ENCODE peak calls at places on chromosomes 2 and 18, in ten cellular contexts. One of them, this sample, is unnamed.

GRCh38 chr2:212904646-212905045 is 246.8 kb downstream of the IKZF2 start:
- DNase-seq in H1: no peak
- DNase-seq in fibroblast of lung: no peak
- DNase-seq in stomach: no peak
- DNase-seq in chondrocyte: no peak
- DNase-seq in progenitor cell of endocrine pancreas: no peak
- DNase-seq in AG04450: no peak
- DNase-seq in breast epithelium: no peak
- DNase-seq in astrocyte: no peak
- DNase-seq in fibroblast of pulmonary artery: no peak
- DNase-seq in this sample: no peak

GRCh38 chr2:107235491-107236254 is 349.7 kb upstream of the ST6GAL2 start:
- DNase-seq in chondrocyte: no peak
- DNase-seq in H1: no peak
- DNase-seq in astrocyte: no peak
- DNase-seq in fibroblast of pulmonary artery: no peak
- DNase-seq in fibroblast of lung: no peak
- DNase-seq in progenitor cell of endocrine pancreas: no peak
- DNase-seq in AG04450: no peak
- DNase-seq in stomach: no peak
- DNase-seq in breast epithelium: no peak
- DNase-seq in this sample: no peak

GRCh38 chr2:177396630-177397460 is 4.3 kb downstream of the AGPS start:
- DNase-seq in H1: no peak
- DNase-seq in fibroblast of pulmonary artery: peak
- DNase-seq in progenitor cell of endocrine pancreas: no peak
- DNase-seq in stomach: no peak
- DNase-seq in astrocyte: peak
- DNase-seq in breast epithelium: peak
- DNase-seq in chondrocyte: no peak
- DNase-seq in AG04450: no peak
- DNase-seq in fibroblast of lung: peak
- DNase-seq in this sample: no peak

GRCh38 chr18:44107187-44107586 is 573.5 kb upstream of the SETBP1 start:
- DNase-seq in AG04450: no peak
- DNase-seq in chondrocyte: no peak
- DNase-seq in progenitor cell of endocrine pancreas: no peak
- DNase-seq in H1: no peak
- DNase-seq in fibroblast of lung: no peak
- DNase-seq in stomach: no peak
- DNase-seq in breast epithelium: no peak
- DNase-seq in fibroblast of pulmonary artery: peak
- DNase-seq in astrocyte: no peak
- DNase-seq in this sample: no peak

GRCh38 chr2:62467475-62468321 is 38.3 kb downstream of the TMEM17 start:
- DNase-seq in stomach: no peak
- DNase-seq in breast epithelium: no peak
- DNase-seq in AG04450: no peak
- DNase-seq in H1: no peak
- DNase-seq in astrocyte: no peak
- DNase-seq in progenitor cell of endocrine pancreas: no peak
- DNase-seq in fibroblast of lung: no peak
- DNase-seq in fibroblast of pulmonary artery: peak
- DNase-seq in chondrocyte: no peak
- DNase-seq in this sample: no peak

GRCh38 chr2:82694431-82694830 is 1764.6 kb downstream of the SUCLG1 start:
- DNase-seq in chondrocyte: no peak
- DNase-seq in H1: no peak
- DNase-seq in stomach: no peak
- DNase-seq in fibroblast of lung: no peak
- DNase-seq in astrocyte: no peak
- DNase-seq in fibroblast of pulmonary artery: peak
- DNase-seq in AG04450: no peak
- DNase-seq in progenitor cell of endocrine pancreas: no peak
- DNase-seq in breast epithelium: no peak
- DNase-seq in this sample: no peak

GRCh38 chr2:71718686-71719085 is 265.3 kb downstream of the DYSF start:
- DNase-seq in breast epithelium: no peak
- DNase-seq in fibroblast of pulmonary artery: no peak
- DNase-seq in H1: no peak
- DNase-seq in stomach: no peak
- DNase-seq in fibroblast of lung: no peak
- DNase-seq in astrocyte: no peak
- DNase-seq in chondrocyte: no peak
- DNase-seq in progenitor cell of endocrine pancreas: no peak
- DNase-seq in AG04450: no peak
- DNase-seq in this sample: no peak

GRCh38 chr18:12879840-12880531 is 4.1 kb downstream of the PTPN2 start:
- DNase-seq in H1: no peak
- DNase-seq in breast epithelium: no peak
- DNase-seq in chondrocyte: no peak
- DNase-seq in progenitor cell of endocrine pancreas: no peak
- DNase-seq in fibroblast of lung: no peak
- DNase-seq in AG04450: no peak
- DNase-seq in stomach: no peak
- DNase-seq in fibroblast of pulmonary artery: peak
- DNase-seq in astrocyte: no peak
- DNase-seq in this sample: no peak

GRCh38 chr18:75010260-75010659 is 198.7 kb downstream of the PTGR3 start:
- DNase-seq in progenitor cell of endocrine pancreas: no peak
- DNase-seq in fibroblast of pulmonary artery: no peak
- DNase-seq in breast epithelium: no peak
- DNase-seq in H1: no peak
- DNase-seq in astrocyte: no peak
- DNase-seq in fibroblast of lung: no peak
- DNase-seq in AG04450: no peak
- DNase-seq in stomach: no peak
- DNase-seq in chondrocyte: no peak
- DNase-seq in this sample: no peak

GRCh38 chr2:46230115-46230571 is 67.1 kb upstream of the EPAS1 start:
- DNase-seq in progenitor cell of endocrine pancreas: no peak
- DNase-seq in fibroblast of pulmonary artery: no peak
- DNase-seq in stomach: no peak
- DNase-seq in AG04450: no peak
- DNase-seq in astrocyte: no peak
- DNase-seq in H1: peak
- DNase-seq in chondrocyte: no peak
- DNase-seq in breast epithelium: no peak
- DNase-seq in fibroblast of lung: peak
- DNase-seq in this sample: no peak

DNA sequence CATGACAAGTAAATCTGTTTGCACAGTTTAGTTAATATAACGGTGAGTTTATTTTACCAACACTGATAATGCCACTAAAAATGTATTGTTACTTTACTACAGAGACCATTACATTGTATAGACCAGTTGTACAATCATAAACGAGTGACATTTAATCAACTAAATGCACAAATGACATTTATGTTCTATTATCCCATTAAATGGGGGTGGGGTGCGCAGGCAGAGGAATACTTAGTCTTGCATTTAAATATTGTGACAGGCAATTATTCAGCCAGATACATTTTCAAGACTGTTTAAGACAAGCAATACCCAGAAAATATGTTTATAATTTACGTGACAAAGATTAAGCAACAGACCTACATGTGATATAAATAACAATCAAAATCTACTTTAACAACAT is 72.0 kb upstream of the CHAC2 start:
- DNase-seq in fibroblast of lung: no peak
- DNase-seq in H1: no peak
- DNase-seq in AG04450: no peak
- DNase-seq in astrocyte: no peak
- DNase-seq in progenitor cell of endocrine pancreas: no peak
- DNase-seq in breast epithelium: no peak
- DNase-seq in stomach: no peak
- DNase-seq in fibroblast of pulmonary artery: no peak
- DNase-seq in chondrocyte: no peak
- DNase-seq in this sample: no peak
- TF ChIP-seq CTCF in fibroblast of lung: no peak
- TF ChIP-seq CTCF in H1: no peak
- TF ChIP-seq CTCF in AG04450: no peak
- TF ChIP-seq CTCF in astrocyte: no peak
- TF ChIP-seq CTCF in progenitor cell of endocrine pancreas: no peak
- TF ChIP-seq CTCF in breast epithelium: no peak
- TF ChIP-seq CTCF in stomach: no peak
- TF ChIP-seq CTCF in fibroblast of pulmonary artery: no peak
- TF ChIP-seq CTCF in chondrocyte: no peak
- TF ChIP-seq CTCF in this sample: no peak

GRCh38 chr2:222862068-222862914 is 1.5 kb downstream of the ACSL3 start:
- DNase-seq in AG04450: no peak
- DNase-seq in chondrocyte: no peak
- DNase-seq in fibroblast of pulmonary artery: peak
- DNase-seq in astrocyte: no peak
- DNase-seq in fibroblast of lung: peak
- DNase-seq in breast epithelium: no peak
- DNase-seq in stomach: no peak
- DNase-seq in progenitor cell of endocrine pancreas: no peak
- DNase-seq in H1: no peak
- DNase-seq in this sample: no peak

GRCh38 chr2:222860740-222861410 is at the start of gene ACSL3:
- DNase-seq in fibroblast of lung: peak
- DNase-seq in chondrocyte: peak
- DNase-seq in fibroblast of pulmonary artery: peak
- DNase-seq in H1: peak
- DNase-seq in breast epithelium: peak
- DNase-seq in stomach: peak
- DNase-seq in astrocyte: peak
- DNase-seq in progenitor cell of endocrine pancreas: peak
- DNase-seq in AG04450: peak
- DNase-seq in this sample: peak

GRCh38 chr2:222862915-222863544 is 2.2 kb downstream of the ACSL3 start:
- DNase-seq in breast epithelium: no peak
- DNase-seq in chondrocyte: no peak
- DNase-seq in progenitor cell of endocrine pancreas: no peak
- DNase-seq in H1: no peak
- DNase-seq in AG04450: no peak
- DNase-seq in stomach: no peak
- DNase-seq in fibroblast of lung: peak
- DNase-seq in astrocyte: no peak
- DNase-seq in fibroblast of pulmonary artery: no peak
- DNase-seq in this sample: no peak

GRCh38 chr2:222859786-222860726 is 780 bp upstream of the ACSL3 start:
- DNase-seq in progenitor cell of endocrine pancreas: no peak
- DNase-seq in astrocyte: no peak
- DNase-seq in fibroblast of pulmonary artery: peak
- DNase-seq in AG04450: no peak
- DNase-seq in fibroblast of lung: peak
- DNase-seq in H1: no peak
- DNase-seq in stomach: peak
- DNase-seq in chondrocyte: no peak
- DNase-seq in breast epithelium: peak
- DNase-seq in this sample: no peak

DNA sequence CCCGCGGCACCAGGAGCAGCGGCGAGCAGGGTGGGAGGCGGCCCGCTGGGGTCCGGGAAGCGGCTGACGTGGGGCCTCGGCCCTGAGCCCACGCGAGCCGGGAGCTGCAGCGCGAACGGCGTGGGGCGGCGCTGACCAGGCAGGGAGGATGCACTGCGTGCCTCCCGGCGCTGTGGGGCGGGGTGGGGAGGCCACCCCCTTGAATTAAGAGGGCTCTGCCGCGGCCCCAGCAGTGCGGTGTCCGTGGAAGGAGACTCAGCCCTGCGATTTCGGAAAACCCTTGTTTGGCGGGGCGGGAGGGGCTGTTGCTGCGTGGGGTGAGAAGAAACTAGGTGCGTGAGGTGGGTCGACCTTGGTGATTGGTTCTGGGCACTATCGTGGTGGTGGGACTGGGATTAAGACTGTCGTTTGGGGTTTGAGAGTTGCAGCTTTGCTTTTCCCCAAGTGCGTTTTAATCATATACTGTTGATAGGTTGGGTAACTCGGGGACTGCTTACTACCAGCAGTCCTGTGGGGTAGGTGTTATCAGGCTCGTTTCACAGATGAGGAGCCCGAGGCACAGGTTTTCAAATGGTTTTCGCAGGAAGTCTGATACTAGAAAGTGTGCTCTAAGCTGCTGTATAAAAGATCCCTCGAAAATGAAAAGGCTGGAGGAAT is 703 bp downstream of the ACSL3 start:
- DNase-seq in progenitor cell of endocrine pancreas: peak
- DNase-seq in chondrocyte: no peak
- DNase-seq in fibroblast of pulmonary artery: peak
- DNase-seq in breast epithelium: no peak
- DNase-seq in stomach: peak
- DNase-seq in H1: no peak
- DNase-seq in astrocyte: no peak
- DNase-seq in AG04450: no peak
- DNase-seq in fibroblast of lung: peak
- DNase-seq in this sample: no peak
- TF ChIP-seq CTCF in progenitor cell of endocrine pancreas: peak
- TF ChIP-seq CTCF in chondrocyte: no peak
- TF ChIP-seq CTCF in fibroblast of pulmonary artery: no peak
- TF ChIP-seq CTCF in breast epithelium: no peak
- TF ChIP-seq CTCF in stomach: no peak
- TF ChIP-seq CTCF in H1: no peak
- TF ChIP-seq CTCF in astrocyte: no peak
- TF ChIP-seq CTCF in AG04450: no peak
- TF ChIP-seq CTCF in fibroblast of lung: no peak
- TF ChIP-seq CTCF in this sample: peak

DNA sequence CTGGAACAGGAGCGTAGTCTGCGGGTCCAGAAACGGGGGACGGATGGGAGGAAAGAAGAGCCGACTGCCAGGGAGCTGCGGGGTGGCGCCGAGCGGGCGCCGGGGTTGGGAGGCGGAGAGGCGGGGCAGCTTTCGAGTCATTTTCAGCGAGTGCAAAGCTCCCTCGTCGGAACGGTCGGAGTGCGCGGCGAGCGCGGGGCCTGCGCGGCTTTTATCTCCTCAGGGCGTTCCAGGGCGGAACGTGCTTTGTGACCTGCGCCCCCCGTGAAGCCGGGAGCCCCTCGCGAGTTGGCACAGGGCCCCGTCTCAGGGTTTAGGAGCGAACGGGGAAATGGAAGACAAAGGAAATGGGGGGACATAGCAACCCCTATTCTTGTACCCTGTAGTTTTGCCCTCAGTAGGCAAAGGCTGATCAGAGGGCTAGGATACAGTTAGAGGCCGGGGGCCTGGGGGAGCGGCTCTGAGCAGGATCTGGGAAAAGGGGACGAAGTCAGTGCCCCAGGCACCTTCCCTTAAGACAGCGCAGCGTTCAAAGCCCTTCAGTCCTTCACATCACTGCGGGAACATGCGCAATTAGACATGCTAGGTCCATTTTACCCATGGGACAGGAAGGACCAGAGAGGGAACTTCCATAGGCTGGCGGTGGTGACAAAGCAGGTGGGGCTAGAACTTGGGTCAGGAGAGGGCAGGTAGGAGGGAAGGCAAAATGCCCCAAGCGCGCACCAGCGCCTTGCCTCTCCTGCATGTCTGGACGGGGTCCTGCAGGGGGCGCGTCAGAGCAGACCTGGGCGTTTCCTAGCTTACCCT is 60.1 kb upstream of the IL1RL1 start:
- DNase-seq in stomach: peak
- DNase-seq in chondrocyte: peak
- DNase-seq in astrocyte: peak
- DNase-seq in AG04450: no peak
- DNase-seq in progenitor cell of endocrine pancreas: no peak
- DNase-seq in breast epithelium: no peak
- DNase-seq in fibroblast of lung: peak
- DNase-seq in H1: no peak
- DNase-seq in fibroblast of pulmonary artery: peak
- DNase-seq in this sample: no peak
- TF ChIP-seq CTCF in stomach: peak
- TF ChIP-seq CTCF in chondrocyte: peak
- TF ChIP-seq CTCF in astrocyte: peak
- TF ChIP-seq CTCF in AG04450: peak
- TF ChIP-seq CTCF in progenitor cell of endocrine pancreas: peak
- TF ChIP-seq CTCF in breast epithelium: peak
- TF ChIP-seq CTCF in fibroblast of lung: peak
- TF ChIP-seq CTCF in H1: peak
- TF ChIP-seq CTCF in fibroblast of pulmonary artery: peak
- TF ChIP-seq CTCF in this sample: peak

GRCh38 chr2:192741889-192742288 is 547.2 kb upstream of the TMEFF2 start:
- DNase-seq in fibroblast of pulmonary artery: peak
- DNase-seq in astrocyte: no peak
- DNase-seq in chondrocyte: no peak
- DNase-seq in H1: no peak
- DNase-seq in stomach: no peak
- DNase-seq in breast epithelium: no peak
- DNase-seq in fibroblast of lung: no peak
- DNase-seq in progenitor cell of endocrine pancreas: no peak
- DNase-seq in AG04450: no peak
- DNase-seq in this sample: no peak
- TF ChIP-seq CTCF in fibroblast of pulmonary artery: peak
- TF ChIP-seq CTCF in astrocyte: no peak
- TF ChIP-seq CTCF in chondrocyte: peak
- TF ChIP-seq CTCF in H1: peak
- TF ChIP-seq CTCF in stomach: no peak
- TF ChIP-seq CTCF in breast epithelium: no peak
- TF ChIP-seq CTCF in fibroblast of lung: no peak
- TF ChIP-seq CTCF in progenitor cell of endocrine pancreas: peak
- TF ChIP-seq CTCF in AG04450: no peak
- TF ChIP-seq CTCF in this sample: peak

This sample was measured in type B pancreatic cell.